ENCODE peak calls at places on chromosomes 16 and 17, in four cellular contexts. T is heart left ventricle, K is PC-3, F is GM12865. H is an unnamed sample.
A peak's percentile ranks its signal among the peaks of the same experiment; 100 is the strongest.

GRCh38 chr16:58551496-58551895 is 36.2 kb downstream of the SETD6 start:
- DNase-seq in K (no peak), F (no peak), T (peak; percentile 62), H (no peak)

GRCh38 chr17:27793168-27793905 is 7.0 kb downstream of the NOS2 start:
- DNase-seq in F (no peak), K (no peak), T (peak; percentile 32), H (no peak)

GRCh38 chr17:37339321-37339720 is 36.5 kb upstream of the C17orf78 start:
- DNase-seq in T (no peak), F (no peak), K (no peak), H (no peak)

GRCh38 chr16:19128454-19129210 is 14.9 kb downstream of the ITPRIPL2 start:
- DNase-seq in K (no peak), T (no peak), F (no peak), H (no peak)

GRCh38 chr16:75446416-75446815 is 13.1 kb upstream of the CFDP1 start:
- DNase-seq in F (no peak), K (no peak), T (no peak), H (no peak)

GRCh38 chr16:15518412-15519351 is 84.3 kb downstream of the BMERB1 start:
- DNase-seq in F (no peak), T (peak; percentile 21), K (peak; percentile 17), H (no peak)

GRCh38 chr17:81342700-81343070 is 47.6 kb upstream of the SLC38A10 start:
- DNase-seq in F (no peak), K (no peak), T (no peak), H (no peak)

GRCh38 chr16:27345201-27345600 is 31.4 kb downstream of the IL4R start:
- DNase-seq in F (no peak), K (no peak), T (no peak), H (no peak)

GRCh38 chr16:24538756-24539294 is 541 bp upstream of the RBBP6 start:
- DNase-seq in T (no peak), K (peak; percentile 63), F (no peak), H (peak; percentile 23)

GRCh38 chr17:48241131-48241591 is 133.6 kb downstream of the SNX11 start:
- DNase-seq in K (peak; percentile 87), F (peak; percentile 85), T (peak; percentile 32), H (no peak)

GRCh38 chr16:15055141-15056053 is 477 bp downstream of the NTAN1 start:
- DNase-seq in F (peak; percentile 84), K (peak; percentile 9), T (peak; percentile 68), H (no peak)

GRCh38 chr16:9092282-9092962 is 978 bp downstream of the HAPSTR1 start:
- DNase-seq in K (no peak), T (peak; percentile 62), F (peak; percentile 44), H (no peak)

GRCh38 chr17:31511176-31511540 is 119.7 kb downstream of the RAB11FIP4 start:
- DNase-seq in F (no peak), K (no peak), T (no peak), H (no peak)

GRCh38 chr17:49985310-49985990 is 9.6 kb downstream of the DLX3 start:
- DNase-seq in F (no peak), T (no peak), K (no peak), H (no peak)

GRCh38 chr16:1793578-1794220 is at the start of gene IGFALS:
- DNase-seq in K (no peak), F (no peak), T (no peak), H (no peak)

GRCh38 chr16:87918314-87918713 is 18.0 kb downstream of the CA5A start:
- DNase-seq in T (no peak), F (no peak), K (no peak), H (no peak)

GRCh38 chr16:84184775-84185174 is 2.1 kb downstream of the TAF1C start:
- DNase-seq in K (no peak), F (no peak), T (no peak), H (no peak)

GRCh38 chr16:84182680-84183571 is 3.9 kb downstream of the TAF1C start:
- DNase-seq in T (no peak), K (no peak), F (no peak), H (no peak)

GRCh38 chr16:84182104-84182503 is 4.8 kb downstream of the TAF1C start:
- DNase-seq in T (no peak), F (no peak), K (no peak), H (no peak)

GRCh38 chr16:84183572-84183875 is 3.3 kb downstream of the TAF1C start:
- DNase-seq in F (no peak), K (no peak), T (no peak), H (no peak)

DNA sequence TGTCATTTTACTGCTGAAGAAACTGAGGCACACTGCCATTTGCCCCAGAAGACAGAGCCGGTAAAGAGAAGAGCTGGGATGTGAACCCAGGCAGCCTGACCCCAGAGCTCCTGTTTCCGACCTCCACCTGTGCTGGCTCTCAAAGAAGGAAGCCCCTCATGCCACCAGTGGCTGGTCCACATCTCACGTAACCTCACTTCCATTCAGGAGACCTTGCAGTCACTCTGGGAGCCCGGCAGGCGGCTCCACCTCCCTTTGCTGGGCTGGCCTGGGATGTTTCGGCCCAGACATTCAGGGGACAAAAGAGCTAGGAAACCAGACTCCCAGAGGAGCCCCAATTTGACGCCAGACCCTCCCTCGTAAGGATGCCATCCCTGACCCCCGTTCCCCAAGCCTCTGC is 2.9 kb downstream of the TAF1C start:
- DNase-seq in F (no peak), T (no peak), K (no peak), H (no peak)
- TF ChIP-seq CTCF in F (no peak), T (no peak), K (peak; percentile 27), H (no peak)

GRCh38 chr16:26019406-26019805 is 327.6 kb downstream of the HS3ST4 start:
- DNase-seq in K (no peak), T (no peak), F (no peak), H (no peak)
- H3K4me3 ChIP-seq in K (no peak overlapping the region), T (no peak overlapping the region), F (no peak overlapping the region), H (no peak overlapping the region)

GRCh38 chr17:4023220-4023619 is 59.0 kb upstream of the ATP2A3 start:
- DNase-seq in T (no peak), K (no peak), F (no peak), H (no peak)
- TF ChIP-seq CTCF in T (no peak), K (no peak), F (no peak), H (no peak)

GRCh38 chr16:4373909-4374742 is 2.5 kb downstream of the VASN start:
- DNase-seq in F (no peak), K (peak; percentile 48), T (peak; percentile 63), H (peak; percentile 95)
- H3K4me3 ChIP-seq in F (no peak overlapping the region), K (peak overlapping the region; percentile 91), T (peak overlapping the region; percentile 82), H (peak overlapping the region; percentile 93)

GRCh38 chr16:55035037-55035436 is 104.4 kb downstream of the IRX5 start:
- DNase-seq in F (peak; percentile 34), T (no peak), K (peak; percentile 3), H (no peak)
- TF ChIP-seq CTCF in F (peak; percentile 47), T (peak; percentile 17), K (no peak), H (peak; percentile 35)